ENCODE peak calls at places on chromosomes 7 and 10, in seven cellular contexts. D is IMR-90, P is SK-N-SH, X is K562, E is H1, G is GM12878, Z is HepG2. H is an unnamed sample.

GRCh38 chr10:122734266-122734665 is 34.6 kb upstream of the C10orf120 start:
- DNase-seq in X (no peak), G (no peak), D (no peak), Z (no peak), P (no peak), E (no peak), H (no peak)

GRCh38 chr7:42495251-42495650 is 258.2 kb upstream of the GLI3 start:
- DNase-seq in E (no peak), Z (no peak), X (no peak), G (no peak), D (no peak), P (no peak), H (no peak)

GRCh38 chr7:133705596-133705995 is 421.5 kb upstream of the LRGUK start:
- DNase-seq in Z (no peak), G (no peak), P (no peak), X (no peak), E (no peak), D (peak; percentile 86), H (peak; percentile 69)

GRCh38 chr7:98826811-98827231 is 43.0 kb downstream of the TMEM130 start:
- DNase-seq in Z (no peak), E (no peak), G (no peak), X (no peak), P (peak; percentile 88), D (no peak), H (no peak)

GRCh38 chr7:139714163-139714901 is 63.5 kb downstream of the HIPK2 start:
- DNase-seq in D (no peak), Z (no peak), P (no peak), G (no peak), E (no peak), X (no peak), H (no peak)

GRCh38 chr10:3537518-3537917 is 247.5 kb downstream of the KLF6 start:
- DNase-seq in P (no peak), X (no peak), E (no peak), D (no peak), Z (no peak), G (no peak), H (no peak)

GRCh38 chr10:77898323-77899079 is 28.1 kb downstream of the DLG5 start:
- DNase-seq in X (no peak), Z (no peak), E (no peak), G (no peak), D (no peak), P (peak; percentile 57), H (no peak)

GRCh38 chr10:45373783-45374450 is at the start of gene ALOX5:
- DNase-seq in X (peak; percentile 89), E (no peak), Z (no peak), P (peak; percentile 66), D (no peak), G (no peak), H (peak; percentile 13)

GRCh38 chr10:8238989-8239388 is 184.5 kb downstream of the GATA3 start:
- DNase-seq in E (no peak), Z (no peak), G (no peak), D (no peak), X (no peak), P (no peak), H (no peak)

GRCh38 chr10:31242902-31243301 is 76.1 kb upstream of the ZEB1 start:
- DNase-seq in E (peak; percentile 7), X (peak; percentile 78), D (peak; percentile 99), G (peak; percentile 5), Z (peak; percentile 59), P (peak; percentile 20), H (peak; percentile 84)

GRCh38 chr10:130179640-130180039 is 43.4 kb downstream of the GLRX3 start:
- DNase-seq in D (peak; percentile 78), Z (peak; percentile 54), E (no peak), X (peak; percentile 46), G (no peak), P (peak; percentile 47), H (peak; percentile 17)

GRCh38 chr10:6473430-6473829 is 106.6 kb downstream of the PRKCQ start:
- DNase-seq in E (no peak), G (no peak), P (no peak), Z (no peak), D (no peak), X (peak; percentile 92), H (no peak)

GRCh38 chr7:67788689-67789088 is 792.1 kb downstream of the TYW1 start:
- DNase-seq in X (peak; percentile 6), E (peak; percentile 5), Z (no peak), G (no peak), D (no peak), P (peak; percentile 77), H (peak; percentile 11)

GRCh38 chr7:82714883-82715282 is 271.3 kb upstream of the CACNA2D1 start:
- DNase-seq in P (no peak), G (no peak), D (peak; percentile 46), E (no peak), X (no peak), Z (no peak), H (no peak)

GRCh38 chr10:94173594-94173993 is 179.9 kb downstream of the PLCE1 start:
- DNase-seq in X (no peak), Z (no peak), G (no peak), E (no peak), D (no peak), P (no peak), H (no peak)

GRCh38 chr10:91681361-91682276 is 48.7 kb upstream of the PPP1R3C start:
- DNase-seq in X (peak; percentile 18), G (no peak), Z (no peak), P (peak; percentile 45), E (no peak), D (no peak), H (no peak)

GRCh38 chr10:18136056-18136916 is 3.9 kb upstream of the CACNB2 start:
- DNase-seq in Z (no peak), D (no peak), G (no peak), E (no peak), X (no peak), P (no peak), H (no peak)

DNA sequence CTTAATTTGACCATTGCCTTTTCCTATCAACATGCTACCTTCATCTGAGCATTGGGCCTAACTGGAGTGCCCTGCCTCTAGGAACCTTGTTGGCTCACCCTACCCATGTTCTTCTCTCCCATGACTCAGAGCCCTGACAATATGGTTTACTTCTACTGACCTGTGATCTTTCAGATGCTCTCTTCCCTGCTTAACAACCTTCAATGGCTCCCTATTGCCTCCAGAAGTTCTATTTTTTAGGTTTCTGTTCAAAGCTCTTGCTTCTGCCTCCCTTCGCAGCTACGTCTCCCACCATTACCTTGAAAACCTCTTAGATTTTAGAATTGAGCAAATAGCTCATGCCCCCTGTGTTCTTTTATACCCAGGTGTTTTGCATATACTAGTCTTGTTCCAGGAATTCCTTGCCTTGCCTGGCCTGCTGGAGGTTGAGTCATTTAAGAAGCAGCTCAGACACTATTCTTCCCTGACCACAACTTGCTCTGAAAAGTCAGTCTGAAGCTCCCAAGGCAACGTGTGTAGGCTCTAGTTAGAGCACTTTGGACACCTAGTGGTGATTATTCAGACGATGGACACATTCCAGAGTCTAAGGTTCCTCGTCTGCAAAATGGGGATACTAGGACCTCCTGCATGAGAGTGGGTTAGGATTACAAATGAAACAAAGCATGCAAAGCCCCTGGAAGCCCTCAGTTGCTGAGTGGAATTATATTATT is 64.4 kb upstream of the EMX2 start:
- DNase-seq in D (peak; percentile 19), Z (no peak), G (no peak), P (no peak), E (no peak), X (peak; percentile 17), H (peak; percentile 47)
- TF ChIP-seq RFX5 in D (no peak), Z (no peak), G (no peak), P (no peak), E (no peak), X (no peak), H (no peak)

GRCh38 chr7:54825368-54825767 is 66.4 kb upstream of the SEC61G start:
- DNase-seq in G (no peak), P (no peak), E (no peak), D (no peak), X (no peak), Z (no peak), H (no peak)

GRCh38 chr7:54827719-54828118 is 68.7 kb upstream of the SEC61G start:
- DNase-seq in X (no peak), Z (no peak), G (no peak), D (no peak), E (no peak), P (no peak), H (no peak)

GRCh38 chr7:54831644-54832095 is 72.7 kb upstream of the SEC61G start:
- DNase-seq in D (no peak), X (no peak), Z (no peak), E (no peak), G (no peak), P (no peak), H (peak; percentile 63)

GRCh38 chr7:54833021-54833467 is 74.0 kb upstream of the SEC61G start:
- DNase-seq in G (no peak), P (no peak), D (no peak), X (no peak), Z (no peak), E (no peak), H (no peak)

GRCh38 chr7:54831046-54831643 is 72.1 kb upstream of the SEC61G start:
- DNase-seq in Z (no peak), G (no peak), D (peak; percentile 54), E (no peak), P (no peak), X (no peak), H (peak; percentile 81)
- TF ChIP-seq RFX5 in Z (no peak), G (no peak), D (no peak), E (no peak), P (no peak), X (no peak), H (no peak)

GRCh38 chr10:62456611-62457101 is 82.5 kb downstream of the ZNF365 start:
- DNase-seq in P (no peak), D (peak; percentile 6), E (no peak), X (no peak), Z (no peak), G (peak; percentile 86), H (no peak)
- TF ChIP-seq RFX5 in P (no peak), D (no peak), E (no peak), X (no peak), Z (no peak), G (no peak), H (no peak)

GRCh38 chr7:80779456-80779855 is 139.4 kb downstream of the SEMA3C start:
- DNase-seq in D (no peak), E (no peak), P (no peak), Z (no peak), G (no peak), X (no peak), H (no peak)

GRCh38 chr7:80783688-80784327 is 135.0 kb downstream of the SEMA3C start:
- DNase-seq in X (no peak), P (no peak), D (peak; percentile 65), Z (no peak), G (no peak), E (no peak), H (no peak)

GRCh38 chr7:80783177-80783687 is 135.6 kb downstream of the SEMA3C start:
- DNase-seq in X (no peak), D (no peak), Z (no peak), P (no peak), G (no peak), E (no peak), H (no peak)

GRCh38 chr7:80781146-80781545 is 137.7 kb downstream of the SEMA3C start:
- DNase-seq in E (no peak), Z (no peak), D (no peak), X (no peak), G (no peak), P (no peak), H (no peak)

DNA sequence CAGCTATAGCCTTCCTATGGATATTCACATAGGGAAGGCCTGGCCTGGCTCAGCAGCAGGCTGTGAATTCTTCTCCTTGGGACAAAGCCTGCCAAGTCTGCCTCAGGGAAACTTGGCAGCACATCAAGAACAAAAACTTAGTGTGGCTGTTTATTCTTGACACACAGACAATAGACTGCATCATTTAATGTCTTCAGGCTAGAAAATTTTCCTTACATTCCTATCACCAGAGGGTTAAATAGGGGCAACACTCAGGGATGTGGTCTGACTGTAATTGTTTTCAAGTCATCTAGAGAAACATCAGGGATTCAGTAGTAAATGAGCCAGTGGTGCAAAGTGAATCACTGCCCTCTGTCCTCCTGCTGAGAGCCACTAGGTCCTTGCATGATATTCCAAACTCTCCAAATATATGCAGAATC is 137.3 kb downstream of the SEMA3C start:
- DNase-seq in E (no peak), G (no peak), D (peak; percentile 71), X (no peak), P (no peak), Z (no peak), H (no peak)
- TF ChIP-seq RFX5 in E (no peak), G (no peak), D (no peak), X (no peak), P (no peak), Z (no peak), H (no peak)